ENCODE peak calls at places on chromosomes 7 and 10, in four cellular contexts. One of them, this sample, is unnamed. For H3K4me1, the result is how much of the 10 kb centered on the place peaks cover.

GRCh38 chr10:35890061-35890969 is 248.2 kb upstream of the FZD8 start:
- DNase-seq in A549: no peak
- DNase-seq in psoas muscle: no peak
- DNase-seq in pancreas: no peak
- DNase-seq in this sample: no peak

GRCh38 chr7:3028071-3028766 is 15.4 kb downstream of the CARD11 start:
- DNase-seq in pancreas: no peak
- DNase-seq in psoas muscle: peak
- DNase-seq in A549: peak
- DNase-seq in this sample: no peak

GRCh38 chr7:860149-860548 is 16.2 kb upstream of the GET4 start:
- DNase-seq in A549: no peak
- DNase-seq in psoas muscle: no peak
- DNase-seq in pancreas: peak
- DNase-seq in this sample: no peak

GRCh38 chr7:19442016-19442785 is 266.6 kb downstream of the POLR1F start:
- DNase-seq in pancreas: no peak
- DNase-seq in A549: peak
- DNase-seq in psoas muscle: no peak
- DNase-seq in this sample: no peak

GRCh38 chr10:132396495-132397035 is 435 bp upstream of the PWWP2B start:
- DNase-seq in psoas muscle: peak
- DNase-seq in pancreas: peak
- DNase-seq in A549: no peak
- DNase-seq in this sample: no peak

GRCh38 chr7:158828343-158829020 is 827 bp downstream of the ESYT2 start:
- DNase-seq in pancreas: no peak
- DNase-seq in A549: no peak
- DNase-seq in psoas muscle: peak
- DNase-seq in this sample: peak

GRCh38 chr10:100184426-100185219 is 1.2 kb downstream of the ERLIN1 start:
- DNase-seq in psoas muscle: no peak
- DNase-seq in A549: peak
- DNase-seq in pancreas: no peak
- DNase-seq in this sample: no peak

GRCh38 chr7:80133361-80134104 is 1.1 kb upstream of the GNAI1 start:
- DNase-seq in pancreas: no peak
- DNase-seq in A549: no peak
- DNase-seq in psoas muscle: no peak
- DNase-seq in this sample: no peak

GRCh38 chr7:100719523-100720319 is 547 bp upstream of the EPO start:
- DNase-seq in A549: no peak
- DNase-seq in psoas muscle: no peak
- DNase-seq in pancreas: no peak
- DNase-seq in this sample: no peak

DNA sequence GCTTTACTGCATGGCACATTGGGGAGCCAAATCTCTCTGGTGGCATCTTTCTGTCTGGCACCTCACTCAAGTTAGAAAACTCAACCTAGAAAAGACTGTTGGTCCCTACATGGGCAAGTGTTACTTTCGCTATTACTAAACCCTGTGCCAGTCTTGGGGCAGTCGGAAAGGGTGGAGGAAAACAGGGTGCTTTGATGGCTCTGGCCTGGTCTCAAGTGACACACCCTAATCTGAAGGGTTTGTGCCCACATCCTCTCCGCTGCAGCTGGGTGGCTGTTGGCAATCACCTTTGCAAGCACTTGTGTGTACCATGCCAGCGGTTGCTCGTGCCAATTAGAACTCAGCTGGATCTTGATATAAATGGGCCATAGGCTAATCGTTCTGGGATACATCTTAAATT is 159.8 kb upstream of the ITGB1 start:
- DNase-seq in A549: no peak
- DNase-seq in psoas muscle: no peak
- DNase-seq in pancreas: no peak
- DNase-seq in this sample: no peak
- H3K4me1 ChIP-seq in A549: under half
- H3K4me1 ChIP-seq in psoas muscle: under half
- H3K4me1 ChIP-seq in pancreas: under half
- H3K4me1 ChIP-seq in this sample: under half

GRCh38 chr10:46016190-46016589 is 14.2 kb downstream of the NCOA4 start:
- DNase-seq in A549: no peak
- DNase-seq in pancreas: no peak
- DNase-seq in psoas muscle: no peak
- DNase-seq in this sample: no peak

GRCh38 chr10:46017733-46018132 is 12.7 kb downstream of the NCOA4 start:
- DNase-seq in psoas muscle: no peak
- DNase-seq in A549: no peak
- DNase-seq in pancreas: no peak
- DNase-seq in this sample: no peak

GRCh38 chr10:46018453-46019169 is 11.8 kb downstream of the NCOA4 start:
- DNase-seq in pancreas: no peak
- DNase-seq in A549: no peak
- DNase-seq in psoas muscle: no peak
- DNase-seq in this sample: no peak

GRCh38 chr10:46014683-46015405 is 15.6 kb downstream of the NCOA4 start:
- DNase-seq in A549: no peak
- DNase-seq in pancreas: no peak
- DNase-seq in psoas muscle: no peak
- DNase-seq in this sample: no peak

DNA sequence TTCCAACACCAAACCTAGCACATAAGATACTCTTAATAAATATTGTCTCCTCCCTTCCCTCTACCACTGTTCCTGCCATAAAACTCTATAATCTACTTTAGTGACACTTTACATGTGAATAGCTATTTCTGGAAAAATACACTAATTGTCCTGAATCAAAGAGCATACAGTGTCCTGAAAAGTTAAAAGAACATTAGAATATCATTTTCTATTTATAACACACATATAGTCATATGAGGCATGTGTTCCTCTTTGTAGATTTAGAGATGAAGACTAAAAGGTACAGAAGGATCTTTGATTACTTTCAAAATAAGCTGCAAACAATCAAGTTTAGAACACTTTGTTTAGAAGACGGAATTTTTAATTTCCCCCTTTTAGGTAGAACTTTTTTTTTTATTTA is 13.6 kb downstream of the NCOA4 start:
- DNase-seq in A549: no peak
- DNase-seq in pancreas: no peak
- DNase-seq in psoas muscle: no peak
- DNase-seq in this sample: no peak
- H3K4me1 ChIP-seq in A549: under half
- H3K4me1 ChIP-seq in pancreas: under half
- H3K4me1 ChIP-seq in psoas muscle: half or more
- H3K4me1 ChIP-seq in this sample: under half

DNA sequence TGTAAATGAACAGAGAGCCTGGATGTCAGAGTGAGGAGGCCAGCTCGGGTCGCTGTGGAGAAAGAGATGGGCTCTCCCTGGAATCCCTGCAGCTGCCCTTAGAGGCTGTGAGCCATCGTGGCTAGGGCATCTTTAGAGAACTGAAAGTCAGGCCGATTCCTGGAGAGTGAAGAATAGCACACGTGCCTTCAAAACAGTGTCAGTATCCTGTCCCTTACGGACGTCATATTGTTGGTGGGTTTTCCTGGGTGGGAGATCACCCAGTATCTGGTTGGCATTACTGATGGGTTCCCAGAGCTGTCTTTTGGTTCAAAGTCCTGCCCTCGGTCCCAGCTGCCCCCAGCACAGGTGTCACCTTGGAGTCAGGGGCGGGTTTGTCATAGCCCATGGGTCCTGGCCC is 25.3 kb downstream of the IKZF1 start:
- DNase-seq in A549: no peak
- DNase-seq in psoas muscle: no peak
- DNase-seq in pancreas: no peak
- DNase-seq in this sample: no peak
- H3K4me1 ChIP-seq in A549: under half
- H3K4me1 ChIP-seq in psoas muscle: under half
- H3K4me1 ChIP-seq in pancreas: under half
- H3K4me1 ChIP-seq in this sample: under half

GRCh38 chr10:6103591-6103990 is 14.8 kb downstream of the RBM17 start:
- DNase-seq in psoas muscle: no peak
- DNase-seq in pancreas: no peak
- DNase-seq in A549: no peak
- DNase-seq in this sample: no peak
- H3K4me1 ChIP-seq in psoas muscle: under half
- H3K4me1 ChIP-seq in pancreas: under half
- H3K4me1 ChIP-seq in A549: under half
- H3K4me1 ChIP-seq in this sample: under half

DNA sequence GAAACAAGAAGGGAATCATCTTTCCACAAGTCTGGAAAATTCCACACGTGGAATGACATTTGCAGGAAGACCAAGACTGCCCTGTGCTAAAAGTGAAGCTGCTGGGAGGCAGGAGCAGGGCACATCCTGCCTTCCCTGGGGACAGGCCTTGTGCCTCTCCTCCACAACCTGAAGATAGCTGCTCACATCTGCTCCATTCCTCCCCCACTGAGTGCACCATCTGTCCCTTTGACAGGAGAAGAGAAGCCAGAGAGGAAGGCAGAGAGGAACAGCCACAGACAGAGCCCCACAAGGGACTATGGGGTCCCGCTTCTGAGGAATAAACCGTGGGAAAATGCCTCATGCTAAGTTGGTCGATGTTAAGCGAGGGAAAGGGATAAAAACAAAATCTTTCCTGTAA is 15.9 kb upstream of the FAM171A1 start:
- DNase-seq in pancreas: no peak
- DNase-seq in A549: no peak
- DNase-seq in psoas muscle: no peak
- DNase-seq in this sample: no peak
- H3K4me1 ChIP-seq in pancreas: under half
- H3K4me1 ChIP-seq in A549: under half
- H3K4me1 ChIP-seq in psoas muscle: under half
- H3K4me1 ChIP-seq in this sample: under half

This sample was measured in tibial nerve.